ENCODE peak calls at places on chromosomes 13 and 19, in four cellular contexts. M is T-cell, S is tibial artery, N is heart left ventricle. F is an unnamed sample.
A peak's percentile ranks its signal among the peaks of the same experiment; 100 is the strongest.

GRCh38 chr13:54709546-54709945 is 1680.9 kb downstream of the OLFM4 start:
- DNase-seq in M (no peak), S (no peak), N (no peak), F (no peak)

GRCh38 chr19:49595006-49595818 is 4.2 kb downstream of the PRR12 start:
- DNase-seq in M (no peak), S (no peak), N (no peak), F (no peak)

GRCh38 chr13:40060318-40061007 is 405.0 kb downstream of the COG6 start:
- DNase-seq in M (no peak), S (no peak), N (no peak), F (no peak)

GRCh38 chr13:113742000-113742441 is 17.0 kb upstream of the TMEM255B start:
- DNase-seq in M (no peak), S (peak; percentile 61), N (no peak), F (no peak)

GRCh38 chr13:99442273-99442895 is 58.9 kb upstream of the TM9SF2 start:
- DNase-seq in M (peak; percentile 36), S (peak; percentile 39), N (no peak), F (no peak)

GRCh38 chr19:55590621-55591020 is 8.7 kb downstream of the FIZ1 start:
- DNase-seq in M (no peak), S (no peak), N (no peak), F (no peak)

GRCh38 chr13:19663416-19663979 is 30.0 kb downstream of the MPHOSPH8 start:
- DNase-seq in M (no peak), S (no peak), N (no peak), F (no peak)

GRCh38 chr19:35643255-35644205 is 2.0 kb downstream of the ETV2 start:
- DNase-seq in M (peak; percentile 68), S (peak; percentile 71), N (peak; percentile 81), F (peak; percentile 94)

GRCh38 chr13:99383511-99383921 is 76.3 kb upstream of the GPR183 start:
- DNase-seq in M (no peak), S (no peak), N (no peak), F (peak; percentile 41)

GRCh38 chr13:23668557-23668956 is 98.3 kb downstream of the TNFRSF19 start:
- DNase-seq in M (no peak), S (no peak), N (no peak), F (no peak)

GRCh38 chr13:99693351-99693750 is 192.1 kb downstream of the TM9SF2 start:
- DNase-seq in M (no peak), S (no peak), N (no peak), F (no peak)

GRCh38 chr13:113776231-113777125 is 17.5 kb downstream of the TMEM255B start:
- DNase-seq in M (no peak), S (no peak), N (no peak), F (no peak)

GRCh38 chr13:52356327-52356726 is 49.6 kb downstream of the THSD1 start:
- DNase-seq in M (no peak), S (no peak), N (no peak), F (no peak)

GRCh38 chr19:35518313-35518712 is 4.9 kb upstream of the DMKN start:
- DNase-seq in M (no peak), S (no peak), N (no peak), F (no peak)

GRCh38 chr13:41561179-41561578 is 103.8 kb downstream of the RGCC start:
- DNase-seq in M (no peak), S (no peak), N (no peak), F (no peak)

GRCh38 chr19:50658438-50659317 is 9.4 kb downstream of the C19orf81 start:
- DNase-seq in M (peak; percentile 38), S (peak; percentile 30), N (peak; percentile 46), F (no peak)

GRCh38 chr19:6065685-6066365 is 44.5 kb downstream of the RFX2 start:
- DNase-seq in M (peak; percentile 20), S (no peak), N (peak; percentile 46), F (no peak)

GRCh38 chr19:18419699-18420460 is 682 bp downstream of the SSBP4 start:
- DNase-seq in M (no peak), S (peak; percentile 51), N (peak; percentile 53), F (no peak)

GRCh38 chr19:43534811-43535761 is 2.1 kb downstream of the ZNF575 start:
- DNase-seq in M (no peak), S (peak; percentile 61), N (peak; percentile 58), F (peak; percentile 76)

GRCh38 chr19:16467581-16467980 is 4.2 kb downstream of the EPS15L1 start:
- DNase-seq in M (no peak), S (no peak), N (peak; percentile 59), F (no peak)

GRCh38 chr13:110711778-110712070 is 1.8 kb upstream of the ING1 start:
- DNase-seq in M (no peak), S (no peak), N (no peak), F (no peak)

GRCh38 chr19:40716031-40716654 is 543 bp downstream of the COQ8B start:
- DNase-seq in M (no peak), S (peak; percentile 47), N (peak; percentile 40), F (no peak)

GRCh38 chr19:45346449-45346848 is 5.9 kb downstream of the KLC3 start:
- DNase-seq in M (no peak), S (no peak), N (no peak), F (no peak)

F was measured in cardiac septum.